ENCODE peak calls at places on chromosomes 2 and 18, in six cellular contexts. One of them, this sample, is unnamed.

GRCh38 chr2:231332388-231332787 is 63.1 kb upstream of the B3GNT7 start:
- DNase-seq in cardiac muscle cell: no peak
- DNase-seq in endodermal cell: peak; percentile 21
- DNase-seq in right lobe of liver: no peak
- DNase-seq in A549: no peak
- DNase-seq in heart right ventricle: no peak
- DNase-seq in this sample: no peak

GRCh38 chr2:230008708-230009066 is 60.0 kb downstream of the SLC16A14 start:
- DNase-seq in A549: no peak
- DNase-seq in heart right ventricle: no peak
- DNase-seq in right lobe of liver: no peak
- DNase-seq in endodermal cell: no peak
- DNase-seq in cardiac muscle cell: peak; percentile 13
- DNase-seq in this sample: no peak

GRCh38 chr18:48206887-48207286 is 202.3 kb downstream of the ZBTB7C start:
- DNase-seq in A549: no peak
- DNase-seq in cardiac muscle cell: no peak
- DNase-seq in heart right ventricle: no peak
- DNase-seq in endodermal cell: no peak
- DNase-seq in right lobe of liver: no peak
- DNase-seq in this sample: no peak

GRCh38 chr2:198232281-198232680 is 427.9 kb downstream of the PLCL1 start:
- DNase-seq in heart right ventricle: no peak
- DNase-seq in endodermal cell: no peak
- DNase-seq in right lobe of liver: no peak
- DNase-seq in A549: no peak
- DNase-seq in cardiac muscle cell: no peak
- DNase-seq in this sample: no peak

GRCh38 chr2:88959480-88960204 is 268.2 kb downstream of the RPIA start:
- DNase-seq in right lobe of liver: no peak
- DNase-seq in A549: peak; percentile 35
- DNase-seq in cardiac muscle cell: peak; percentile 19
- DNase-seq in heart right ventricle: no peak
- DNase-seq in endodermal cell: no peak
- DNase-seq in this sample: no peak

GRCh38 chr18:53861185-53861584 is 363.3 kb downstream of the MBD2 start:
- DNase-seq in A549: no peak
- DNase-seq in heart right ventricle: no peak
- DNase-seq in cardiac muscle cell: no peak
- DNase-seq in right lobe of liver: no peak
- DNase-seq in endodermal cell: no peak
- DNase-seq in this sample: no peak

GRCh38 chr2:95362486-95362885 is 40.0 kb upstream of the FAHD2A start:
- DNase-seq in endodermal cell: peak; percentile 34
- DNase-seq in right lobe of liver: peak; percentile 6
- DNase-seq in heart right ventricle: no peak
- DNase-seq in cardiac muscle cell: no peak
- DNase-seq in A549: no peak
- DNase-seq in this sample: no peak

GRCh38 chr18:9804517-9805104 is 81.2 kb upstream of the TXNDC2 start:
- DNase-seq in right lobe of liver: no peak
- DNase-seq in cardiac muscle cell: peak; percentile 45
- DNase-seq in A549: no peak
- DNase-seq in heart right ventricle: peak; percentile 36
- DNase-seq in endodermal cell: no peak
- DNase-seq in this sample: no peak

GRCh38 chr2:41720702-41721344 is 327.0 kb upstream of the PKDCC start:
- DNase-seq in heart right ventricle: no peak
- DNase-seq in endodermal cell: no peak
- DNase-seq in right lobe of liver: no peak
- DNase-seq in A549: no peak
- DNase-seq in cardiac muscle cell: peak; percentile 46
- DNase-seq in this sample: no peak

GRCh38 chr2:8677646-8678592 is 3.9 kb upstream of the ID2 start:
- DNase-seq in right lobe of liver: peak; percentile 84
- DNase-seq in A549: peak; percentile 70
- DNase-seq in heart right ventricle: peak; percentile 54
- DNase-seq in cardiac muscle cell: peak; percentile 71
- DNase-seq in endodermal cell: peak; percentile 89
- DNase-seq in this sample: peak; percentile 56

GRCh38 chr2:40256008-40256407 is 195.9 kb downstream of the SLC8A1 start:
- DNase-seq in A549: no peak
- DNase-seq in cardiac muscle cell: no peak
- DNase-seq in heart right ventricle: no peak
- DNase-seq in right lobe of liver: no peak
- DNase-seq in endodermal cell: no peak
- DNase-seq in this sample: no peak

GRCh38 chr2:145980318-145980717 is 1460.4 kb upstream of the ZEB2 start:
- DNase-seq in right lobe of liver: no peak
- DNase-seq in heart right ventricle: no peak
- DNase-seq in endodermal cell: no peak
- DNase-seq in cardiac muscle cell: no peak
- DNase-seq in A549: no peak
- DNase-seq in this sample: no peak

GRCh38 chr2:64654993-64655666 is 1.4 kb upstream of the SERTAD2 start:
- DNase-seq in right lobe of liver: no peak
- DNase-seq in A549: peak; percentile 45
- DNase-seq in cardiac muscle cell: peak; percentile 31
- DNase-seq in heart right ventricle: no peak
- DNase-seq in endodermal cell: no peak
- DNase-seq in this sample: no peak

GRCh38 chr2:232350804-232351685 is 27.5 kb upstream of the ALPP start:
- DNase-seq in A549: no peak
- DNase-seq in right lobe of liver: no peak
- DNase-seq in heart right ventricle: no peak
- DNase-seq in endodermal cell: no peak
- DNase-seq in cardiac muscle cell: no peak
- DNase-seq in this sample: no peak

GRCh38 chr2:29742641-29743040 is 178.7 kb downstream of the ALK start:
- DNase-seq in endodermal cell: no peak
- DNase-seq in heart right ventricle: no peak
- DNase-seq in right lobe of liver: no peak
- DNase-seq in A549: no peak
- DNase-seq in cardiac muscle cell: no peak
- DNase-seq in this sample: no peak

GRCh38 chr2:26767894-26768487 is 3.9 kb downstream of the SLC35F6 start:
- DNase-seq in A549: no peak
- DNase-seq in heart right ventricle: no peak
- DNase-seq in cardiac muscle cell: no peak
- DNase-seq in endodermal cell: no peak
- DNase-seq in right lobe of liver: peak; percentile 89
- DNase-seq in this sample: no peak

GRCh38 chr2:223735659-223736244 is 101.6 kb downstream of the AP1S3 start:
- DNase-seq in cardiac muscle cell: peak; percentile 87
- DNase-seq in endodermal cell: no peak
- DNase-seq in A549: no peak
- DNase-seq in right lobe of liver: no peak
- DNase-seq in heart right ventricle: no peak
- DNase-seq in this sample: no peak

GRCh38 chr2:105781274-105781673 is 36.6 kb downstream of the NCK2 start:
- DNase-seq in cardiac muscle cell: peak; percentile 65
- DNase-seq in heart right ventricle: no peak
- DNase-seq in right lobe of liver: no peak
- DNase-seq in endodermal cell: no peak
- DNase-seq in A549: no peak
- DNase-seq in this sample: no peak

GRCh38 chr2:46434851-46435273 is 44.5 kb upstream of the TMEM247 start:
- DNase-seq in A549: no peak
- DNase-seq in cardiac muscle cell: peak; percentile 35
- DNase-seq in heart right ventricle: no peak
- DNase-seq in endodermal cell: no peak
- DNase-seq in right lobe of liver: no peak
- DNase-seq in this sample: no peak

GRCh38 chr2:29222381-29223179 is 107.4 kb downstream of the CLIP4 start:
- DNase-seq in endodermal cell: no peak
- DNase-seq in right lobe of liver: peak; percentile 23
- DNase-seq in A549: no peak
- DNase-seq in cardiac muscle cell: no peak
- DNase-seq in heart right ventricle: no peak
- DNase-seq in this sample: no peak

GRCh38 chr2:139674577-139674976 is 894.4 kb upstream of the NXPH2 start:
- DNase-seq in cardiac muscle cell: no peak
- DNase-seq in heart right ventricle: no peak
- DNase-seq in endodermal cell: no peak
- DNase-seq in right lobe of liver: no peak
- DNase-seq in A549: no peak
- DNase-seq in this sample: no peak

GRCh38 chr2:7497223-7497622 is 580.0 kb downstream of the RNF144A start:
- DNase-seq in cardiac muscle cell: no peak
- DNase-seq in A549: no peak
- DNase-seq in endodermal cell: peak; percentile 46
- DNase-seq in right lobe of liver: no peak
- DNase-seq in heart right ventricle: no peak
- DNase-seq in this sample: no peak

GRCh38 chr2:178419123-178419522 is 31.9 kb downstream of the PRKRA start:
- DNase-seq in A549: peak; percentile 22
- DNase-seq in endodermal cell: no peak
- DNase-seq in cardiac muscle cell: peak; percentile 46
- DNase-seq in right lobe of liver: no peak
- DNase-seq in heart right ventricle: no peak
- DNase-seq in this sample: no peak

GRCh38 chr2:143600136-143600535 is 470.9 kb downstream of the ARHGAP15 start:
- DNase-seq in right lobe of liver: no peak
- DNase-seq in cardiac muscle cell: peak; percentile 22
- DNase-seq in heart right ventricle: no peak
- DNase-seq in A549: no peak
- DNase-seq in endodermal cell: no peak
- DNase-seq in this sample: no peak

GRCh38 chr2:183416741-183417140 is 292.5 kb downstream of the NUP35 start:
- DNase-seq in heart right ventricle: no peak
- DNase-seq in endodermal cell: peak; percentile 50
- DNase-seq in right lobe of liver: no peak
- DNase-seq in A549: no peak
- DNase-seq in cardiac muscle cell: no peak
- DNase-seq in this sample: no peak

GRCh38 chr2:40284797-40285196 is 167.1 kb downstream of the SLC8A1 start:
- DNase-seq in A549: no peak
- DNase-seq in right lobe of liver: no peak
- DNase-seq in endodermal cell: no peak
- DNase-seq in heart right ventricle: no peak
- DNase-seq in cardiac muscle cell: peak; percentile 32
- DNase-seq in this sample: no peak

GRCh38 chr18:49693276-49694005 is 119.9 kb downstream of the ACAA2 start:
- DNase-seq in cardiac muscle cell: no peak
- DNase-seq in endodermal cell: no peak
- DNase-seq in right lobe of liver: no peak
- DNase-seq in heart right ventricle: no peak
- DNase-seq in A549: no peak
- DNase-seq in this sample: no peak

DNA sequence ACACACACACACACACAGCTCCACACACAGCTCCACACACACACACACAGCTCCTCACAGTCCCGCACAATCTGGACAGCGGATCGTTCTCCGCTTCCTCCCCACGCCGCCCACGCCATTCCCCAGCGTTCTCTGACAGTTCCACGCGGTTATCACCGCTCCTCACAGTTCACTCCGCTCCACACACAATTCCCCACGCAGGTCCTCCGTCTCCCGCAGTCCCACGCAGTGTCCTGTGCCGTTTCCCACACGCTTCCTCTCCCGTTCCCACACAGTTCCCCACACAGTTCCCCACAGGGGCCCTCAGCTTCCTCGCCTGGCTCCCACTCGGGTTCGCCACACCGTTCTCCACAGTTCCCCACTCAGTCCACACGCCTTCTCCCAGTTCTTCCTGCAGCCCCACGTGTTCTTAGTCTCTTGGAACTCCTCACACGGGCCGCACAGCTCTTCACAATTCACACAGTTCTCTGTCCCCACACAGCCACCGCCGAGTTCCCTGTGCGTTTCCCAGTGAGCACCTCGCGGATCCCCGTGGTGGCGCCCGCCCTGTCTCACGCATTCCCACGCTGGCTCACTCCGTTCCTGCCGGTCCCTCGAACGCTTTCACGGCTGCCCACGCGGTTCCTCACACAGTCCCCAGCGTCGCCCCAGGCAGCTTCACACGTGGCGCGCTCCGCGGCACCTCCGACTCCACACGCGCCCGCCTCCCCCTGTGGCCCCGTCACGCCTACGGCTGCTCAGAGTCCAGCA is 38.4 kb downstream of the KIF1A start:
- DNase-seq in cardiac muscle cell: no peak
- DNase-seq in endodermal cell: no peak
- DNase-seq in right lobe of liver: no peak
- DNase-seq in heart right ventricle: peak; percentile 8
- DNase-seq in A549: no peak
- DNase-seq in this sample: no peak
- H3K9me3 ChIP-seq in cardiac muscle cell: no peaks in the 10 kb centered on the region
- H3K9me3 ChIP-seq in endodermal cell: no peaks in the 10 kb centered on the region
- H3K9me3 ChIP-seq in right lobe of liver: no peaks in the 10 kb centered on the region
- H3K9me3 ChIP-seq in heart right ventricle: no peaks in the 10 kb centered on the region
- H3K9me3 ChIP-seq in A549: no peaks in the 10 kb centered on the region
- H3K9me3 ChIP-seq in this sample: no peaks in the 10 kb centered on the region

GRCh38 chr2:71780162-71780561 is 326.8 kb downstream of the DYSF start:
- DNase-seq in A549: no peak
- DNase-seq in endodermal cell: peak; percentile 12
- DNase-seq in heart right ventricle: no peak
- DNase-seq in right lobe of liver: no peak
- DNase-seq in cardiac muscle cell: no peak
- DNase-seq in this sample: no peak

GRCh38 chr2:71777946-71778345 is 324.6 kb downstream of the DYSF start:
- DNase-seq in right lobe of liver: no peak
- DNase-seq in cardiac muscle cell: no peak
- DNase-seq in heart right ventricle: no peak
- DNase-seq in A549: no peak
- DNase-seq in endodermal cell: no peak
- DNase-seq in this sample: no peak

GRCh38 chr2:71776227-71776626 is 322.9 kb downstream of the DYSF start:
- DNase-seq in cardiac muscle cell: no peak
- DNase-seq in endodermal cell: no peak
- DNase-seq in A549: no peak
- DNase-seq in right lobe of liver: no peak
- DNase-seq in heart right ventricle: no peak
- DNase-seq in this sample: no peak

GRCh38 chr2:71779306-71779855 is 326.0 kb downstream of the DYSF start:
- DNase-seq in right lobe of liver: no peak
- DNase-seq in cardiac muscle cell: peak; percentile 88
- DNase-seq in endodermal cell: no peak
- DNase-seq in heart right ventricle: no peak
- DNase-seq in A549: no peak
- DNase-seq in this sample: no peak

GRCh38 chr2:71778514-71779305 is 325.3 kb downstream of the DYSF start:
- DNase-seq in endodermal cell: no peak
- DNase-seq in right lobe of liver: no peak
- DNase-seq in cardiac muscle cell: no peak
- DNase-seq in A549: peak; percentile 42
- DNase-seq in heart right ventricle: no peak
- DNase-seq in this sample: no peak
- TF ChIP-seq CTCF in endodermal cell: no peak
- TF ChIP-seq CTCF in right lobe of liver: no peak
- TF ChIP-seq CTCF in cardiac muscle cell: peak; percentile 20
- TF ChIP-seq CTCF in A549: peak; percentile 50
- TF ChIP-seq CTCF in heart right ventricle: no peak
- TF ChIP-seq CTCF in this sample: no peak

GRCh38 chr2:15832849-15833680 is 107.3 kb upstream of the MYCN start:
- DNase-seq in heart right ventricle: no peak
- DNase-seq in right lobe of liver: no peak
- DNase-seq in cardiac muscle cell: no peak
- DNase-seq in endodermal cell: no peak
- DNase-seq in A549: no peak
- DNase-seq in this sample: no peak
- H3K27ac ChIP-seq in heart right ventricle: no peak overlapping the region
- H3K27ac ChIP-seq in right lobe of liver: no peak overlapping the region
- H3K27ac ChIP-seq in cardiac muscle cell: no peak overlapping the region
- H3K27ac ChIP-seq in endodermal cell: no peak overlapping the region
- H3K27ac ChIP-seq in A549: no peak overlapping the region
- H3K27ac ChIP-seq in this sample: no peak overlapping the region

GRCh38 chr2:4247796-4248195 is 544.4 kb downstream of the DCDC2C start:
- DNase-seq in right lobe of liver: no peak
- DNase-seq in endodermal cell: no peak
- DNase-seq in A549: no peak
- DNase-seq in heart right ventricle: no peak
- DNase-seq in cardiac muscle cell: no peak
- DNase-seq in this sample: no peak
- H3K9me3 ChIP-seq in right lobe of liver: no peaks in the 10 kb centered on the region
- H3K9me3 ChIP-seq in endodermal cell: no peaks in the 10 kb centered on the region
- H3K9me3 ChIP-seq in A549: peaks cover 17% of the 10 kb centered on the region
- H3K9me3 ChIP-seq in heart right ventricle: peaks cover 5% of the 10 kb centered on the region
- H3K9me3 ChIP-seq in cardiac muscle cell: no peaks in the 10 kb centered on the region
- H3K9me3 ChIP-seq in this sample: no peaks in the 10 kb centered on the region

This sample was measured in uterus.